ENCODE peak calls at places on chromosome X, in six cellular contexts. One of them, this sample, is unnamed.
A peak's percentile ranks its signal among the peaks of the same experiment; 100 is the strongest.

GRCh38 chrX:75781618-75782017 is 3.4 kb downstream of the MAGEE2 start:
- DNase-seq in H1: no peak
- DNase-seq in HepG2: no peak
- DNase-seq in GM12892: no peak
- DNase-seq in GM12878: no peak
- DNase-seq in K562: no peak
- DNase-seq in this sample: no peak

GRCh38 chrX:53616921-53617320 is 69.6 kb downstream of the HUWE1 start:
- DNase-seq in H1: no peak
- DNase-seq in GM12892: no peak
- DNase-seq in K562: no peak
- DNase-seq in GM12878: no peak
- DNase-seq in HepG2: no peak
- DNase-seq in this sample: no peak

GRCh38 chrX:36957425-36958328 is 50.5 kb upstream of the FAM47C start:
- DNase-seq in GM12892: no peak
- DNase-seq in H1: peak; percentile 62
- DNase-seq in K562: no peak
- DNase-seq in GM12878: no peak
- DNase-seq in HepG2: no peak
- DNase-seq in this sample: no peak

GRCh38 chrX:358651-359143 is 28.0 kb downstream of the PPP2R3B start:
- DNase-seq in K562: no peak
- DNase-seq in H1: no peak
- DNase-seq in HepG2: no peak
- DNase-seq in GM12892: no peak
- DNase-seq in GM12878: no peak
- DNase-seq in this sample: no peak

GRCh38 chrX:63513825-63514574 is 162.9 kb upstream of the SPIN4 start:
- DNase-seq in K562: no peak
- DNase-seq in GM12878: no peak
- DNase-seq in GM12892: no peak
- DNase-seq in H1: no peak
- DNase-seq in HepG2: no peak
- DNase-seq in this sample: no peak

GRCh38 chrX:93868289-93868985 is 194.4 kb downstream of the FAM133A start:
- DNase-seq in HepG2: no peak
- DNase-seq in H1: no peak
- DNase-seq in K562: no peak
- DNase-seq in GM12878: no peak
- DNase-seq in GM12892: no peak
- DNase-seq in this sample: no peak

GRCh38 chrX:1578511-1579173 is 12.8 kb upstream of the AKAP17A start:
- DNase-seq in GM12892: no peak
- DNase-seq in K562: no peak
- DNase-seq in HepG2: no peak
- DNase-seq in GM12878: no peak
- DNase-seq in H1: no peak
- DNase-seq in this sample: no peak

GRCh38 chrX:9466115-9466495 is 1.2 kb downstream of the TBL1X start:
- DNase-seq in K562: no peak
- DNase-seq in H1: peak; percentile 44
- DNase-seq in HepG2: no peak
- DNase-seq in GM12892: peak; percentile 23
- DNase-seq in GM12878: no peak
- DNase-seq in this sample: peak; percentile 13

GRCh38 chrX:18410038-18410437 is 15.4 kb upstream of the CDKL5 start:
- DNase-seq in GM12892: no peak
- DNase-seq in H1: no peak
- DNase-seq in K562: no peak
- DNase-seq in GM12878: no peak
- DNase-seq in HepG2: no peak
- DNase-seq in this sample: no peak

DNA sequence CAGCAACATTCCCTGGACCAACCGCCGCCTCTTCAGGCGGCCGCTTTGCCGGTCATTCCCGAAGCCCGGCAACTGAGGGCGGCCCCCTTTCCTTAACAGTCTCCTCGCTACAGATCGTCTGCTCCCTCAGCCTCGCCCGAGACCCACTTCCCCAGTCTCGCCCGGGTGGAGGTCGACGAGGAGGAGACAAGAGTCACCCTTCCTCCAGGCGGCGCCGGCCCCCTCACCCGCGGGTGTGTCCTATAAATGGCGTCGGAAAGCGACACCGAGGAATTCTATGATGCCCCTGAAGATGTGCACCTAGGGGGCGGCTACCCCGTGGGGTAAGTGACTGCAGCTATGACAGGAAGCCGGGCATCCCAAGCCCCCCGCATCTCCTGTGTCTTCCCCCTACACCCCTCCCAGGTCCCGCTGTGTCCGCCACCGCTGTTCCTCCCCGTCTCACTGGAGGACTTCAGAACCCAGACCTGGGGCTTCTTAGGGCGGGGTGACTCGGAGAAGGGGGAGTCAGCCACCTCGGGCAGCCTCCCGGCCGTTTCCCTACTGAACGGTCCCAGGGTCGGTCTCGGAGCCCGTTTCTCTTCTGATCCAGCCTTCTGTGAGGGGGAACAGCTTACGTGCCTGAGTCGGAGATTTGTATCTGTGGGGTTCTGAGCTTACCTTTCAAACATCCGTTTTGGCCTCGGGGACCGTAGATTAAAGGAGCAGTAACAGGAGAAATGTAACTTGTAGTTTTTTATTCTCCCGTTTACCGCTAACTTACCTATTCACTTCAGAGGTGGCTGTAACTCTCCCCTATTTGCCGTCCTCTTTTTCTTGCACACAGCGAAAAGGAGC is 570 bp downstream of the WDR44 start:
- DNase-seq in GM12892: no peak
- DNase-seq in HepG2: peak; percentile 7
- DNase-seq in H1: no peak
- DNase-seq in K562: peak; percentile 49
- DNase-seq in GM12878: no peak
- DNase-seq in this sample: no peak
- TF ChIP-seq TAF1 in GM12892: no peak
- TF ChIP-seq TAF1 in HepG2: no peak
- TF ChIP-seq TAF1 in H1: no peak
- TF ChIP-seq TAF1 in K562: no peak
- TF ChIP-seq TAF1 in GM12878: peak; percentile 26
- TF ChIP-seq TAF1 in this sample: no peak

GRCh38 chrX:153937056-153937455 is 2.2 kb upstream of the NAA10 start:
- DNase-seq in K562: no peak
- DNase-seq in H1: no peak
- DNase-seq in HepG2: no peak
- DNase-seq in GM12878: no peak
- DNase-seq in GM12892: no peak
- DNase-seq in this sample: no peak

GRCh38 chrX:153935326-153935851 is 552 bp upstream of the NAA10 start:
- DNase-seq in H1: peak; percentile 54
- DNase-seq in GM12892: no peak
- DNase-seq in GM12878: no peak
- DNase-seq in HepG2: no peak
- DNase-seq in K562: no peak
- DNase-seq in this sample: no peak

GRCh38 chrX:153932220-153932915 is 2.5 kb downstream of the NAA10 start:
- DNase-seq in K562: no peak
- DNase-seq in GM12892: no peak
- DNase-seq in H1: no peak
- DNase-seq in HepG2: no peak
- DNase-seq in GM12878: no peak
- DNase-seq in this sample: no peak

GRCh38 chrX:153933751-153934472 is 925 bp downstream of the NAA10 start:
- DNase-seq in K562: no peak
- DNase-seq in H1: no peak
- DNase-seq in HepG2: no peak
- DNase-seq in GM12892: no peak
- DNase-seq in GM12878: no peak
- DNase-seq in this sample: no peak

DNA sequence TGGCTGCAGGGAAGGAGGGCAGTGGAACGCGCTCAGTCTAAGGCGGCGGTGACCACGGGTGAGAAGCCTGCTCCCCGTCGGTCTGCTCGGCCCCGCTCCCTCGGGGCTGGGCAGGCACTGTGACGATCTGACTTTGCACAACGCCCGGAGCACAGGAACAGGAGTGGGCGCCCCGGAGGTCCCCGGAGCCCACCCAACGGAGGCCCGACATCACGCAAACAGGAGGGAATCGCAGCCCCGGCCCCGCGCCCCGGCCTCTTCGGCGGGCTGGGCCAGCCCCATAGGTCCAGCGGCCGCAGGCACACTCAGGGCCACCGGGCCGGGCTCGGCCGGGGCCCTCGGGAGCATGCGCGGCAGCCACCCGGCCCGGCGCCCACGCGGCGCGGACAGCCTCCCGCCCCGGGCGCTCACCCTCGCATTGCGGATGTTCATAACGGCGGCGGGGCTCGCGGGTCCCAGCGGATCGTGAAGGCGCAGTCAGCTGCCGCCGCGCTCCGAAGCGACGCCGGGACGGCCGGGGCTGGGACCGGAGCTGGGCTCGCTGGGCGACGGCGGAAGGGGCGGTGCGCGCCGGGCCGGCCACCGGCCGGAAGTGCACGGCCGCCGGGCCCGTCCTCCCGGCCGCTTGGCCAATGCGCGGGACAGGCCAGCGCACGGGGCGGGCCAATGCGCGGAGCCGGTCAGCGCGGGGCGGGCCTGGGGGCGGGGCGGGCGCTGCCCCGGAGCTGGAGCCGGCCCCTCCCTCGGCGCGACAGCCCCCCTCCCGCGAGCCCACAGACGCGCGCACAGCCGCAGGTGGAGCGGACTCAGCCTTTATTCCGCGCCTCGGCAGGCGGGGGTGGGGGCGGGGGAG is at the start of gene NAA10:
- DNase-seq in K562: peak; percentile 89
- DNase-seq in H1: peak; percentile 63
- DNase-seq in HepG2: peak; percentile 32
- DNase-seq in GM12892: peak; percentile 97
- DNase-seq in GM12878: no peak
- DNase-seq in this sample: peak; percentile 82
- TF ChIP-seq POLR2A in K562: no peak
- TF ChIP-seq POLR2A in H1: no peak
- TF ChIP-seq POLR2A in HepG2: no peak
- TF ChIP-seq POLR2A in GM12892: peak; percentile 55
- TF ChIP-seq POLR2A in GM12878: peak; percentile 60
- TF ChIP-seq POLR2A in this sample: no peak

GRCh38 chrX:39739585-39739984 is 358.2 kb downstream of the BCOR start:
- DNase-seq in GM12878: no peak
- DNase-seq in HepG2: no peak
- DNase-seq in K562: no peak
- DNase-seq in GM12892: no peak
- DNase-seq in H1: no peak
- DNase-seq in this sample: no peak

GRCh38 chrX:39734174-39734776 is 363.5 kb downstream of the BCOR start:
- DNase-seq in K562: no peak
- DNase-seq in H1: no peak
- DNase-seq in GM12892: no peak
- DNase-seq in GM12878: no peak
- DNase-seq in HepG2: no peak
- DNase-seq in this sample: no peak

GRCh38 chrX:39740078-39740477 is 357.7 kb downstream of the BCOR start:
- DNase-seq in HepG2: no peak
- DNase-seq in GM12892: no peak
- DNase-seq in GM12878: no peak
- DNase-seq in H1: no peak
- DNase-seq in K562: no peak
- DNase-seq in this sample: no peak

GRCh38 chrX:39733745-39734144 is 364.0 kb downstream of the BCOR start:
- DNase-seq in K562: no peak
- DNase-seq in GM12878: no peak
- DNase-seq in HepG2: no peak
- DNase-seq in GM12892: no peak
- DNase-seq in H1: no peak
- DNase-seq in this sample: no peak

GRCh38 chrX:39736219-39737211 is 361.2 kb downstream of the BCOR start:
- DNase-seq in H1: no peak
- DNase-seq in K562: no peak
- DNase-seq in HepG2: no peak
- DNase-seq in GM12892: no peak
- DNase-seq in GM12878: no peak
- DNase-seq in this sample: no peak
- TF ChIP-seq TAF1 in H1: no peak
- TF ChIP-seq TAF1 in K562: no peak
- TF ChIP-seq TAF1 in HepG2: no peak
- TF ChIP-seq TAF1 in GM12892: no peak
- TF ChIP-seq TAF1 in GM12878: no peak
- TF ChIP-seq TAF1 in this sample: no peak

GRCh38 chrX:14896273-14896672 is 23.1 kb downstream of the MOSPD2 start:
- DNase-seq in H1: no peak
- DNase-seq in HepG2: no peak
- DNase-seq in GM12892: no peak
- DNase-seq in K562: no peak
- DNase-seq in GM12878: no peak
- DNase-seq in this sample: no peak
- TF ChIP-seq POLR2A in H1: no peak
- TF ChIP-seq POLR2A in HepG2: no peak
- TF ChIP-seq POLR2A in GM12892: no peak
- TF ChIP-seq POLR2A in K562: no peak
- TF ChIP-seq POLR2A in GM12878: no peak
- TF ChIP-seq POLR2A in this sample: no peak

GRCh38 chrX:39969826-39970569 is 127.8 kb downstream of the BCOR start:
- DNase-seq in H1: no peak
- DNase-seq in GM12892: no peak
- DNase-seq in HepG2: no peak
- DNase-seq in GM12878: no peak
- DNase-seq in K562: no peak
- DNase-seq in this sample: no peak

GRCh38 chrX:39971760-39972159 is 126.0 kb downstream of the BCOR start:
- DNase-seq in GM12892: no peak
- DNase-seq in GM12878: no peak
- DNase-seq in H1: no peak
- DNase-seq in K562: no peak
- DNase-seq in HepG2: no peak
- DNase-seq in this sample: no peak

GRCh38 chrX:39966186-39966585 is 131.6 kb downstream of the BCOR start:
- DNase-seq in K562: no peak
- DNase-seq in GM12878: no peak
- DNase-seq in H1: no peak
- DNase-seq in HepG2: no peak
- DNase-seq in GM12892: no peak
- DNase-seq in this sample: no peak

GRCh38 chrX:39967348-39967747 is 130.4 kb downstream of the BCOR start:
- DNase-seq in GM12878: no peak
- DNase-seq in GM12892: no peak
- DNase-seq in H1: no peak
- DNase-seq in HepG2: no peak
- DNase-seq in K562: no peak
- DNase-seq in this sample: no peak

GRCh38 chrX:39969099-39969825 is 128.5 kb downstream of the BCOR start:
- DNase-seq in GM12892: no peak
- DNase-seq in K562: no peak
- DNase-seq in HepG2: no peak
- DNase-seq in GM12878: no peak
- DNase-seq in H1: peak; percentile 50
- DNase-seq in this sample: no peak
- TF ChIP-seq TAF1 in GM12892: no peak
- TF ChIP-seq TAF1 in K562: no peak
- TF ChIP-seq TAF1 in HepG2: no peak
- TF ChIP-seq TAF1 in GM12878: no peak
- TF ChIP-seq TAF1 in H1: no peak
- TF ChIP-seq TAF1 in this sample: no peak

This sample was measured in GM12891.